ENCODE peak calls at places on chromosomes 12 and 14, in nine cellular contexts. Z, J, B, U, I, E, Y, S and L are unnamed samples.

GRCh38 chr12:105355752-105356151 is 25.3 kb downstream of the C12orf75 start:
- DNase-seq in Z (no peak), J (no peak), B (no peak), U (no peak), I (no peak), E (no peak), Y (peak), S (no peak), L (no peak)

GRCh38 chr14:105013150-105013787 is 7.6 kb downstream of the CDCA4 start:
- DNase-seq in Z (no peak), J (no peak), B (no peak), U (no peak), I (no peak), E (no peak), Y (peak), S (no peak), L (no peak)

GRCh38 chr12:117151195-117152031 is 38.9 kb downstream of the FBXO21 start:
- DNase-seq in Z (no peak), J (peak), B (peak), U (peak), I (peak), E (no peak), Y (peak), S (no peak), L (no peak)

GRCh38 chr12:10031771-10032175 is 1.3 kb downstream of the CLEC9A start:
- DNase-seq in Z (no peak), J (peak), B (peak), U (no peak), I (no peak), E (no peak), Y (peak), S (no peak), L (no peak)

GRCh38 chr12:104738371-104738710 is 219.7 kb downstream of the SLC41A2 start:
- DNase-seq in Z (no peak), J (no peak), B (no peak), U (peak), I (no peak), E (no peak), Y (no peak), S (no peak), L (peak)

GRCh38 chr14:23436327-23437141 is 1.1 kb upstream of the MYH7 start:
- DNase-seq in Z (no peak), J (no peak), B (peak), U (no peak), I (no peak), E (no peak), Y (no peak), S (no peak), L (no peak)

GRCh38 chr12:68158427-68158826 is 1.1 kb downstream of the IFNG start:
- DNase-seq in Z (peak), J (peak), B (no peak), U (peak), I (no peak), E (no peak), Y (no peak), S (no peak), L (no peak)

GRCh38 chr14:100317897-100318808 is 5.0 kb upstream of the SLC25A47 start:
- DNase-seq in Z (no peak), J (no peak), B (peak), U (peak), I (peak), E (no peak), Y (peak), S (no peak), L (no peak)

GRCh38 chr14:89493877-89494634 is 77.0 kb upstream of the FOXN3 start:
- DNase-seq in Z (peak), J (no peak), B (no peak), U (no peak), I (no peak), E (peak), Y (no peak), S (peak), L (no peak)